ENCODE peak calls at places on chromosomes 7 and 10, in four cellular contexts. Y is A549, Q is HepG2, Z is H1. B is an unnamed sample.

GRCh38 chr10:102554531-102554930 is 50.8 kb downstream of the SUFU start:
- DNase-seq in Y (no peak), Q (no peak), Z (no peak), B (no peak)

GRCh38 chr7:8387551-8388256 is 45.7 kb upstream of the NXPH1 start:
- DNase-seq in Y (no peak), Q (no peak), Z (no peak), B (no peak)

GRCh38 chr7:35753761-35754603 is 46.9 kb upstream of the SEPTIN7 start:
- DNase-seq in Y (no peak), Q (no peak), Z (no peak), B (peak)

GRCh38 chr10:100896876-100897461 is 15.8 kb upstream of the SLF2 start:
- DNase-seq in Y (no peak), Q (peak), Z (no peak), B (no peak)

GRCh38 chr7:106634958-106635357 is 26.0 kb downstream of the CCDC71L start:
- DNase-seq in Y (no peak), Q (no peak), Z (no peak), B (no peak)

GRCh38 chr10:114917927-114918672 is 19.9 kb upstream of the TRUB1 start:
- DNase-seq in Y (peak), Q (no peak), Z (no peak), B (no peak)

GRCh38 chr10:3782456-3783312 is 2.3 kb downstream of the KLF6 start:
- DNase-seq in Y (no peak), Q (peak), Z (no peak), B (peak)

GRCh38 chr7:50837965-50838364 is 55.3 kb upstream of the GRB10 start:
- DNase-seq in Y (peak), Q (peak), Z (no peak), B (no peak)

GRCh38 chr10:48449501-48450232 is 143.2 kb downstream of the MAPK8 start:
- DNase-seq in Y (no peak), Q (no peak), Z (no peak), B (no peak)

GRCh38 chr10:811781-812180 is 119.7 kb downstream of the LARP4B start:
- DNase-seq in Y (no peak), Q (no peak), Z (no peak), B (no peak)

GRCh38 chr7:91263359-91264082 is 712 bp upstream of the FZD1 start:
- DNase-seq in Y (peak), Q (no peak), Z (no peak), B (peak)

GRCh38 chr7:116382375-116382774 is 117.2 kb upstream of the CAV2 start:
- DNase-seq in Y (no peak), Q (no peak), Z (no peak), B (no peak)

GRCh38 chr7:22480523-22481075 is 19.4 kb downstream of the STEAP1B start:
- DNase-seq in Y (no peak), Q (no peak), Z (no peak), B (no peak)

GRCh38 chr10:102665904-102666509 is 21.7 kb downstream of the TRIM8 start:
- DNase-seq in Y (no peak), Q (peak), Z (no peak), B (no peak)

GRCh38 chr7:123795917-123796316 is 47.1 kb upstream of the WASL start:
- DNase-seq in Y (no peak), Q (peak), Z (no peak), B (no peak)

GRCh38 chr7:88967432-88967831 is 171.9 kb upstream of the TEX47 start:
- DNase-seq in Y (no peak), Q (no peak), Z (no peak), B (no peak)
- TF ChIP-seq RNF2 in Y (no peak), Q (no peak), Z (no peak), B (no peak)

DNA sequence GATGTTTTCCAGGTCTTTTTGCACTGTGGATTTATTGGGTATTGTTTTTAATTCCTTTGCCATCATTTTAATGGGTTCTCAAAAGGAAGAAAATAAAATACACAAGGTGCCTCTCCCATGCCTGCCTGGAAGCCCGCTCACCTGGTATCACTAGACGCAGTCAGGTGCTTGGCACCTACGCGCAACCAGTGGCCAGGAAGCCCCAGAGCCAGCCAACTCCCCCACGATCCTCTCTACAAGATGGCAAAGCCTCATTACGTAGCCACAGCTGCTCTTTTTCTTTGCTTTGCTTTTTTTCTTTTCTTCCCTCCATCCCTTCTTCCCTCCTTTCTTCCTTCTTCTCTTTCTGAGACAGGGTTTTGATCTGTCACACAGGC is 34.3 kb downstream of the BAIAP2L1 start:
- DNase-seq in Y (no peak), Q (no peak), Z (no peak), B (no peak)
- TF ChIP-seq RNF2 in Y (no peak), Q (no peak), Z (no peak), B (no peak)

DNA sequence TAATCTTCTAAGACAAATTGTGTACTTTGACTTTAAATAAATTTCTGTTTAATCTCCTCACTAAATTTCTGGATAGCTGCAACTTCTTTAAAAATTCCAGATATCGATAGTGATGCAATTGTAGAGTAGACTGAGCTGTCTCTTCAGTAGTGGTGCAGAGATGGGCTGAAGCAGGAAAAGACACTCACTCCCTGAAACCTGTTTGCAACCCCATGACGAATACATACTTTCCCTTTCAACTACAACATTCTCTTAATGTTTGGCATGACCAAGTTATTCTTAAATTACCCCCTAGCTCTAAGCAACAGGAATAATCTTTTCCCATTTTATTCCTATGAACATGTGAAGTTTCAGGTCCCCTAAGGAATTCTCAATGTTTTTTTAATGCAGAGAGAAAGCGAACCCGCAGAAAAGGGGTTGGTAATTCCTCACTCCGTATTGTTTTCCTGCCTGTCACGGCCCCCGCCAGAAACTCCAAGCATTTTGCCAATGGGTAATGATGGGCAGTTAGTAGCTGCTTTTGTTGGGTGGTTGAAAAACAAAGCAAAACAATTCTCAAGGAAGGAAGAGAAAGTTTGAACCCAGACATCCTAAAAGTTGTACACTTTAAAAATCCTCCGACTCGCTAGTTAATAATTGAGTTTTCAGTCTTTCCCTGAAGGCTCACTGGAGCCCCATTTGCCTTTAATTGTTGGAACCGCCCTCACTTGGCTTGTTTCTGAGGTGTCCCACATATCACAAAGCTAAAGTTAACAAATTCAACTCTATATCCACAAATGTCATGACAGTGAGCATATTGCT is 1.2 kb downstream of the THSD7A start:
- DNase-seq in Y (no peak), Q (no peak), Z (no peak), B (no peak)
- TF ChIP-seq RNF2 in Y (no peak), Q (no peak), Z (no peak), B (no peak)

DNA sequence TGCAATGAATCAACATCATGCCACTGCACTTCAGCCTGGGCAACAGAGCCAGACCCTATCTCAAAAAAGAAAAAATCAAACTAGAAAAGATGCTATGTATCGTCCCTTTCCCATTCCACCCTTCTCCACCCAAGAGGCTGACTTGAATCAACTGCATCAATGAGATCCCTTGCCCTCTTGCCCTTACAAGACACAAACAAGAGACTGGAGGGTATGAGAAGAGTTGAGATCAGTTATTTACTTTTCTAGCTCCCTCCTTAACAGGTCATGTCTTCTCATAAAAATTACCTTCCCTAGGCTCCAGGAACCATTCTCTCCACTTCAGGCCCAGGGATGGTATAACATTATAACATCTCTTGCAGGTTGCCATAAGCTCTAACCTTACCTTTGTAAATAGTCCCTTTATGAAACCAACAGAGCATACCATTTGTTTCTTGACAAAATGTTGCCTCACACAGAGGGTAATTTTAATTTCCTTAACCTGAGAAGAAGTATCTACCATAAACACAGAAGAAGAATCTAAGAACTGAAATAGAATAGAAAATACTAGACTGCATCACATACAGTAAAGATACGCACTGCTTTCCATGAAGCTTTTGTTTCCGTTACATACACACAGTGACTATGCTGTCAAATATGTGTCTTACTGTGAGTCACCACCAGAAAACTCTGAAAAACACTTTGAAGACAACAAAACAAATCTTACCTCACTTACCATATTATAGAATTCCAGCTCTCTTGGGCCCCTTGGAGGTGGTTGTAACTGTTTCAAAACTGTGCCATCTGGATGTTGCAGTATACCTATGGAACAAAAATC is 30.5 kb downstream of the IPMK start:
- DNase-seq in Y (peak), Q (peak), Z (no peak), B (no peak)
- TF ChIP-seq RNF2 in Y (no peak), Q (no peak), Z (no peak), B (no peak)

GRCh38 chr10:60096761-60097513 is 190.6 kb upstream of the CCDC6 start:
- DNase-seq in Y (no peak), Q (no peak), Z (no peak), B (peak)
- TF ChIP-seq RNF2 in Y (no peak), Q (no peak), Z (no peak), B (no peak)

GRCh38 chr7:158976468-158976848 is 120.1 kb downstream of the DYNC2I1 start:
- DNase-seq in Y (no peak), Q (peak), Z (no peak), B (no peak)

GRCh38 chr7:158975526-158976467 is 119.4 kb downstream of the DYNC2I1 start:
- DNase-seq in Y (no peak), Q (peak), Z (no peak), B (peak)

GRCh38 chr7:158973941-158974785 is 117.8 kb downstream of the DYNC2I1 start:
- DNase-seq in Y (no peak), Q (no peak), Z (no peak), B (no peak)

GRCh38 chr7:158971214-158971613 is 114.9 kb downstream of the DYNC2I1 start:
- DNase-seq in Y (no peak), Q (no peak), Z (no peak), B (no peak)

DNA sequence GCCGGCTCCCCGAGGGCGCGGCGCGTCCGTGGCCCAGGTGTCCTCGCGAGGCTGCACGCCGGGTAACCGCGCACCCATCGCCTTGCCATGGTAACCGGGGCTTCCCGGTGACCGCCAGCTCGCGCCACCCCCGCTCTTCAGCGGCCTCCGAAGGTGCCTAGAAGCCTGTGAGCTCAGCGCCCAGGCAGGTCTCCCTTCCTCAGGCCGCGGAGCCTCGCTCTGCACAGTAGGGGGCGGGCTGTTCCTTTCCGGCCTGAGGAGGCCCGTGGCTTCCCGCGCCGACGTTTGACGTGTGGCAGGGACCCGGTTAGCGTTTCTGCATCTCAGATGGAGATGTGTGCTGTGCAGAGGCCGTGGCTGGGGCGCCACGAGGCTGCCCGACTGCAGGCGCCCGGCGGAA is 117.1 kb downstream of the DYNC2I1 start:
- DNase-seq in Y (no peak), Q (no peak), Z (peak), B (peak)
- TF ChIP-seq RNF2 in Y (no peak), Q (no peak), Z (no peak), B (no peak)

GRCh38 chr10:72049472-72049871 is 38.9 kb downstream of the SPOCK2 start:
- DNase-seq in Y (no peak), Q (no peak), Z (no peak), B (no peak)
- TF ChIP-seq RNF2 in Y (no peak), Q (no peak), Z (no peak), B (no peak)

B was measured in K562.